ENCODE peak calls at places on chromosomes 6 and 20, in six cellular contexts. One of them, this sample, is unnamed.

GRCh38 chr6:84050408-84050807 is 16.8 kb downstream of the MRAP2 start:
- DNase-seq in neural crest cell: no peak
- DNase-seq in IMR-90: no peak
- DNase-seq in WERI-Rb-1: no peak
- DNase-seq in endothelial cell of umbilical vein: no peak
- DNase-seq in cardiac muscle cell: no peak
- DNase-seq in this sample: no peak

GRCh38 chr20:2101057-2101934 is at the start of gene STK35:
- DNase-seq in neural crest cell: peak
- DNase-seq in IMR-90: no peak
- DNase-seq in WERI-Rb-1: peak
- DNase-seq in endothelial cell of umbilical vein: peak
- DNase-seq in cardiac muscle cell: no peak
- DNase-seq in this sample: no peak

GRCh38 chr6:137982418-137983189 is 115.5 kb downstream of the TNFAIP3 start:
- DNase-seq in neural crest cell: no peak
- DNase-seq in IMR-90: no peak
- DNase-seq in endothelial cell of umbilical vein: no peak
- DNase-seq in cardiac muscle cell: no peak
- DNase-seq in WERI-Rb-1: no peak
- DNase-seq in this sample: no peak

GRCh38 chr6:15770347-15771143 is 107.7 kb upstream of the DTNBP1 start:
- DNase-seq in endothelial cell of umbilical vein: no peak
- DNase-seq in neural crest cell: no peak
- DNase-seq in cardiac muscle cell: peak
- DNase-seq in WERI-Rb-1: no peak
- DNase-seq in IMR-90: peak
- DNase-seq in this sample: no peak

GRCh38 chr6:56555438-56555872 is 87.2 kb downstream of the DST start:
- DNase-seq in cardiac muscle cell: peak
- DNase-seq in endothelial cell of umbilical vein: no peak
- DNase-seq in WERI-Rb-1: no peak
- DNase-seq in neural crest cell: no peak
- DNase-seq in IMR-90: peak
- DNase-seq in this sample: no peak

GRCh38 chr6:87139236-87139635 is 16.1 kb upstream of the ZNF292 start:
- DNase-seq in cardiac muscle cell: peak
- DNase-seq in IMR-90: peak
- DNase-seq in WERI-Rb-1: peak
- DNase-seq in endothelial cell of umbilical vein: peak
- DNase-seq in neural crest cell: no peak
- DNase-seq in this sample: no peak

GRCh38 chr6:22036267-22036666 is 260.6 kb downstream of the PRL start:
- DNase-seq in neural crest cell: no peak
- DNase-seq in endothelial cell of umbilical vein: peak
- DNase-seq in WERI-Rb-1: no peak
- DNase-seq in IMR-90: peak
- DNase-seq in cardiac muscle cell: peak
- DNase-seq in this sample: no peak

GRCh38 chr6:118708736-118709135 is 57.3 kb upstream of the CEP85L start:
- DNase-seq in IMR-90: peak
- DNase-seq in endothelial cell of umbilical vein: no peak
- DNase-seq in neural crest cell: no peak
- DNase-seq in cardiac muscle cell: peak
- DNase-seq in WERI-Rb-1: no peak
- DNase-seq in this sample: no peak

GRCh38 chr20:34046330-34046729 is 52.6 kb downstream of the RALY start:
- DNase-seq in cardiac muscle cell: no peak
- DNase-seq in WERI-Rb-1: no peak
- DNase-seq in neural crest cell: no peak
- DNase-seq in IMR-90: no peak
- DNase-seq in endothelial cell of umbilical vein: no peak
- DNase-seq in this sample: no peak

GRCh38 chr6:143724876-143725275 is 47.1 kb downstream of the PHACTR2 start:
- DNase-seq in IMR-90: no peak
- DNase-seq in endothelial cell of umbilical vein: no peak
- DNase-seq in WERI-Rb-1: no peak
- DNase-seq in neural crest cell: no peak
- DNase-seq in cardiac muscle cell: no peak
- DNase-seq in this sample: no peak

GRCh38 chr6:148799647-148800046 is 52.8 kb downstream of the UST start:
- DNase-seq in WERI-Rb-1: no peak
- DNase-seq in IMR-90: no peak
- DNase-seq in cardiac muscle cell: no peak
- DNase-seq in neural crest cell: no peak
- DNase-seq in endothelial cell of umbilical vein: no peak
- DNase-seq in this sample: no peak

GRCh38 chr20:37395921-37396519 is 50.1 kb downstream of the SRC start:
- DNase-seq in WERI-Rb-1: peak
- DNase-seq in neural crest cell: peak
- DNase-seq in endothelial cell of umbilical vein: no peak
- DNase-seq in IMR-90: no peak
- DNase-seq in cardiac muscle cell: no peak
- DNase-seq in this sample: no peak

GRCh38 chr20:61332016-61332975 is 80.2 kb downstream of the CDH4 start:
- DNase-seq in WERI-Rb-1: no peak
- DNase-seq in neural crest cell: no peak
- DNase-seq in IMR-90: no peak
- DNase-seq in cardiac muscle cell: no peak
- DNase-seq in endothelial cell of umbilical vein: no peak
- DNase-seq in this sample: no peak

GRCh38 chr6:71453307-71453706 is 164.7 kb downstream of the OGFRL1 start:
- DNase-seq in WERI-Rb-1: no peak
- DNase-seq in IMR-90: no peak
- DNase-seq in endothelial cell of umbilical vein: no peak
- DNase-seq in neural crest cell: no peak
- DNase-seq in cardiac muscle cell: no peak
- DNase-seq in this sample: no peak

GRCh38 chr20:41733151-41733550 is 115.0 kb upstream of the CHD6 start:
- DNase-seq in IMR-90: no peak
- DNase-seq in endothelial cell of umbilical vein: no peak
- DNase-seq in cardiac muscle cell: no peak
- DNase-seq in WERI-Rb-1: no peak
- DNase-seq in neural crest cell: no peak
- DNase-seq in this sample: no peak

GRCh38 chr6:90370493-90370959 is 73.9 kb upstream of the BACH2 start:
- DNase-seq in cardiac muscle cell: no peak
- DNase-seq in WERI-Rb-1: no peak
- DNase-seq in IMR-90: peak
- DNase-seq in neural crest cell: no peak
- DNase-seq in endothelial cell of umbilical vein: no peak
- DNase-seq in this sample: no peak

GRCh38 chr6:133352046-133352445 is 110.9 kb downstream of the EYA4 start:
- DNase-seq in IMR-90: peak
- DNase-seq in cardiac muscle cell: no peak
- DNase-seq in WERI-Rb-1: no peak
- DNase-seq in neural crest cell: no peak
- DNase-seq in endothelial cell of umbilical vein: no peak
- DNase-seq in this sample: no peak

GRCh38 chr6:36851632-36852031 is 12.4 kb upstream of the CPNE5 start:
- DNase-seq in cardiac muscle cell: peak
- DNase-seq in neural crest cell: no peak
- DNase-seq in WERI-Rb-1: no peak
- DNase-seq in endothelial cell of umbilical vein: no peak
- DNase-seq in IMR-90: no peak
- DNase-seq in this sample: no peak

GRCh38 chr20:10622657-10623418 is 51.0 kb downstream of the JAG1 start:
- DNase-seq in endothelial cell of umbilical vein: peak
- DNase-seq in neural crest cell: no peak
- DNase-seq in IMR-90: peak
- DNase-seq in WERI-Rb-1: no peak
- DNase-seq in cardiac muscle cell: peak
- DNase-seq in this sample: no peak

GRCh38 chr6:79607000-79607399 is 24.1 kb upstream of the SH3BGRL2 start:
- DNase-seq in neural crest cell: no peak
- DNase-seq in endothelial cell of umbilical vein: no peak
- DNase-seq in cardiac muscle cell: no peak
- DNase-seq in IMR-90: peak
- DNase-seq in WERI-Rb-1: no peak
- DNase-seq in this sample: no peak

GRCh38 chr6:43123691-43124314 is 47.3 kb upstream of the SRF start:
- DNase-seq in IMR-90: no peak
- DNase-seq in endothelial cell of umbilical vein: no peak
- DNase-seq in cardiac muscle cell: no peak
- DNase-seq in WERI-Rb-1: peak
- DNase-seq in neural crest cell: no peak
- DNase-seq in this sample: no peak

GRCh38 chr6:108966236-108966635 is 118.0 kb downstream of the ARMC2 start:
- DNase-seq in endothelial cell of umbilical vein: no peak
- DNase-seq in IMR-90: no peak
- DNase-seq in cardiac muscle cell: no peak
- DNase-seq in WERI-Rb-1: no peak
- DNase-seq in neural crest cell: no peak
- DNase-seq in this sample: no peak

GRCh38 chr6:34149831-34150400 is 4.0 kb upstream of the GRM4 start:
- DNase-seq in WERI-Rb-1: peak
- DNase-seq in cardiac muscle cell: no peak
- DNase-seq in IMR-90: no peak
- DNase-seq in neural crest cell: no peak
- DNase-seq in endothelial cell of umbilical vein: no peak
- DNase-seq in this sample: no peak

GRCh38 chr20:44717986-44718385 is 2.8 kb downstream of the CCN5 start:
- DNase-seq in IMR-90: no peak
- DNase-seq in WERI-Rb-1: peak
- DNase-seq in endothelial cell of umbilical vein: no peak
- DNase-seq in cardiac muscle cell: no peak
- DNase-seq in neural crest cell: no peak
- DNase-seq in this sample: no peak

GRCh38 chr6:95280690-95281273 is 296.6 kb upstream of the MANEA start:
- DNase-seq in WERI-Rb-1: peak
- DNase-seq in cardiac muscle cell: peak
- DNase-seq in neural crest cell: no peak
- DNase-seq in IMR-90: peak
- DNase-seq in endothelial cell of umbilical vein: no peak
- DNase-seq in this sample: no peak

GRCh38 chr6:84526631-84527030 is 237.8 kb downstream of the TBX18 start:
- DNase-seq in WERI-Rb-1: no peak
- DNase-seq in neural crest cell: no peak
- DNase-seq in endothelial cell of umbilical vein: no peak
- DNase-seq in IMR-90: no peak
- DNase-seq in cardiac muscle cell: no peak
- DNase-seq in this sample: no peak

GRCh38 chr6:6384520-6384919 is 64.1 kb upstream of the F13A1 start:
- DNase-seq in cardiac muscle cell: no peak
- DNase-seq in WERI-Rb-1: no peak
- DNase-seq in endothelial cell of umbilical vein: no peak
- DNase-seq in neural crest cell: no peak
- DNase-seq in IMR-90: no peak
- DNase-seq in this sample: no peak

GRCh38 chr20:64101731-64102621 is 5.4 kb downstream of the NPBWR2 start:
- DNase-seq in neural crest cell: peak
- DNase-seq in IMR-90: no peak
- DNase-seq in endothelial cell of umbilical vein: peak
- DNase-seq in cardiac muscle cell: no peak
- DNase-seq in WERI-Rb-1: peak
- DNase-seq in this sample: peak

GRCh38 chr6:93017213-93017612 is 402.1 kb downstream of the EPHA7 start:
- DNase-seq in endothelial cell of umbilical vein: no peak
- DNase-seq in neural crest cell: no peak
- DNase-seq in cardiac muscle cell: peak
- DNase-seq in WERI-Rb-1: peak
- DNase-seq in IMR-90: no peak
- DNase-seq in this sample: no peak

GRCh38 chr6:93021235-93021909 is 398.0 kb downstream of the EPHA7 start:
- DNase-seq in endothelial cell of umbilical vein: no peak
- DNase-seq in neural crest cell: no peak
- DNase-seq in WERI-Rb-1: peak
- DNase-seq in IMR-90: no peak
- DNase-seq in cardiac muscle cell: no peak
- DNase-seq in this sample: no peak

GRCh38 chr6:93013054-93013453 is 406.3 kb downstream of the EPHA7 start:
- DNase-seq in cardiac muscle cell: no peak
- DNase-seq in WERI-Rb-1: no peak
- DNase-seq in endothelial cell of umbilical vein: no peak
- DNase-seq in neural crest cell: no peak
- DNase-seq in IMR-90: no peak
- DNase-seq in this sample: no peak

GRCh38 chr6:93017626-93018025 is 401.7 kb downstream of the EPHA7 start:
- DNase-seq in WERI-Rb-1: no peak
- DNase-seq in IMR-90: no peak
- DNase-seq in cardiac muscle cell: no peak
- DNase-seq in neural crest cell: no peak
- DNase-seq in endothelial cell of umbilical vein: no peak
- DNase-seq in this sample: no peak
- TF ChIP-seq CTCF in WERI-Rb-1: no peak
- TF ChIP-seq CTCF in IMR-90: no peak
- TF ChIP-seq CTCF in cardiac muscle cell: no peak
- TF ChIP-seq CTCF in neural crest cell: no peak
- TF ChIP-seq CTCF in endothelial cell of umbilical vein: no peak
- TF ChIP-seq CTCF in this sample: no peak

DNA sequence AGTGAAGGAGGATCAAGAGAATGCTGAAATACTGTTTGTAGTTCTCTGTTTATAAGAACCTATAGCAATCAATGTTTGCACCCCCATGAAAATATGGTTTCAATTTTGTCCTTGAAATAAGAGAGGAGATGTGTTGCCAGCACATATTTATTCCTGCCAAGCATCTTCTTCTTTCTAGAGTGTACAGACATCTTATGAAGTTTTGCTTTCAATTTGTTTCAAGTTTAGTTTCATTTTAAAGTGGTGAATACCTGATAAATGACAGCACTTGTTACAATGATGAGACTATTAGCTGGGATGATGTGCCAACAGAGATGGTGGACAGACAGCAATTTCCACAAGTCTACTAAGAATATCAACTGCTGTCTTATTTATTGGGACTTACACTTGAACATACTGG is 39.2 kb upstream of the CENPW start:
- DNase-seq in endothelial cell of umbilical vein: no peak
- DNase-seq in neural crest cell: no peak
- DNase-seq in cardiac muscle cell: no peak
- DNase-seq in WERI-Rb-1: no peak
- DNase-seq in IMR-90: no peak
- DNase-seq in this sample: no peak
- TF ChIP-seq CTCF in endothelial cell of umbilical vein: no peak
- TF ChIP-seq CTCF in neural crest cell: no peak
- TF ChIP-seq CTCF in cardiac muscle cell: no peak
- TF ChIP-seq CTCF in WERI-Rb-1: no peak
- TF ChIP-seq CTCF in IMR-90: no peak
- TF ChIP-seq CTCF in this sample: no peak

GRCh38 chr6:123715243-123715863 is 78.6 kb upstream of the TRDN start:
- DNase-seq in neural crest cell: peak
- DNase-seq in endothelial cell of umbilical vein: peak
- DNase-seq in cardiac muscle cell: peak
- DNase-seq in IMR-90: no peak
- DNase-seq in WERI-Rb-1: peak
- DNase-seq in this sample: no peak
- TF ChIP-seq CTCF in neural crest cell: peak
- TF ChIP-seq CTCF in endothelial cell of umbilical vein: peak
- TF ChIP-seq CTCF in cardiac muscle cell: peak
- TF ChIP-seq CTCF in IMR-90: peak
- TF ChIP-seq CTCF in WERI-Rb-1: peak
- TF ChIP-seq CTCF in this sample: no peak

DNA sequence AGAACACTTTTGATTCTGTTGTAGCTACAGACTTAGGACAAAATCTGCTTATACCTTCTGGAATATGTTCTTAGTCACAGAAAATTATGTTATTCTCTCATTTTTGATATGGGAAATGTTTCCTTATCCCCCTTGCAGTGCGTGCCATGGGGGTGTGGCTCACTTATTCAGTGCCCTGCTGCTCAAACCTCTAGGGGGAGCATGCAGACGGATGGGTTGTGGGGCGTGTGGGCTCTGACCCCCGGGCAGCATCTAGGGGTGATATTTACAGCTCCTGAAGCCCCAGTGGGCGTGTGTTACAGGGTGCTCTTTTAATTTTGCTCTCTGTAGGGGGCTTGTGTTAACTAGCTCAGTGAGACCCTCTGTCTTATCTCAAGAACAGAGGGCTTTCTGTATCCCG is 61.3 kb upstream of the FERMT1 start:
- DNase-seq in neural crest cell: no peak
- DNase-seq in endothelial cell of umbilical vein: no peak
- DNase-seq in cardiac muscle cell: no peak
- DNase-seq in IMR-90: no peak
- DNase-seq in WERI-Rb-1: no peak
- DNase-seq in this sample: no peak
- TF ChIP-seq CTCF in neural crest cell: no peak
- TF ChIP-seq CTCF in endothelial cell of umbilical vein: no peak
- TF ChIP-seq CTCF in cardiac muscle cell: peak
- TF ChIP-seq CTCF in IMR-90: no peak
- TF ChIP-seq CTCF in WERI-Rb-1: no peak
- TF ChIP-seq CTCF in this sample: no peak